ENCODE peak calls at places on chromosomes 7 and 10, in five cellular contexts. M is left cardiac atrium, Q is HepG2, T is psoas muscle, Y is PC-3. F is an unnamed sample.

GRCh38 chr10:114507449-114507848 is 103.1 kb upstream of the AFAP1L2 start:
- ATAC-seq in M (peak; percentile 42), Q (no peak), T (peak; percentile 49), Y (peak; percentile 33), F (peak; percentile 96)

GRCh38 chr10:110556993-110557601 is 10.4 kb upstream of the SMC3 start:
- ATAC-seq in M (peak; percentile 46), Q (peak; percentile 63), T (peak; percentile 57), Y (peak; percentile 46), F (peak; percentile 57)

GRCh38 chr10:16779375-16779774 is 37.8 kb downstream of the RSU1 start:
- ATAC-seq in M (no peak), Q (no peak), T (no peak), Y (no peak), F (no peak)

GRCh38 chr7:106358103-106358663 is 73.4 kb upstream of the NAMPT start:
- ATAC-seq in M (peak; percentile 69), Q (no peak), T (no peak), Y (no peak), F (no peak)

GRCh38 chr7:24500599-24501451 is 72.4 kb upstream of the PALS2 start:
- ATAC-seq in M (no peak), Q (peak; percentile 73), T (no peak), Y (no peak), F (no peak)

GRCh38 chr10:70699659-70700174 is 27.4 kb downstream of the ADAMTS14 start:
- ATAC-seq in M (no peak), Q (peak; percentile 63), T (no peak), Y (peak; percentile 44), F (peak; percentile 86)

GRCh38 chr7:87380905-87381304 is 35.4 kb downstream of the CROT start:
- ATAC-seq in M (no peak), Q (no peak), T (no peak), Y (no peak), F (no peak)

GRCh38 chr10:100148353-100149211 is 37.2 kb downstream of the ERLIN1 start:
- ATAC-seq in M (peak; percentile 49), Q (peak; percentile 29), T (peak; percentile 68), Y (peak; percentile 88), F (peak; percentile 97)

GRCh38 chr7:64037095-64037494 is 8.1 kb upstream of the ZNF727 start:
- ATAC-seq in M (peak; percentile 18), Q (no peak), T (no peak), Y (no peak), F (no peak)

GRCh38 chr7:27200761-27201230 is 905 bp upstream of the HOXA13 start:
- ATAC-seq in M (no peak), Q (peak; percentile 29), T (no peak), Y (peak; percentile 6), F (peak; percentile 13)

GRCh38 chr7:106462365-106462859 is 177.6 kb upstream of the NAMPT start:
- ATAC-seq in M (peak; percentile 57), Q (no peak), T (no peak), Y (peak; percentile 59), F (peak; percentile 38)

GRCh38 chr7:20064974-20065862 is 152.0 kb downstream of the MACC1 start:
- ATAC-seq in M (no peak), Q (no peak), T (no peak), Y (no peak), F (no peak)

GRCh38 chr10:126252884-126253612 is 135.2 kb downstream of the ADAM12 start:
- ATAC-seq in M (peak; percentile 90), Q (no peak), T (peak; percentile 19), Y (peak; percentile 93), F (no peak)

GRCh38 chr10:68211635-68212034 is 20.3 kb downstream of the ATOH7 start:
- ATAC-seq in M (no peak), Q (no peak), T (no peak), Y (peak; percentile 6), F (no peak)

GRCh38 chr10:46096909-46097575 is 51.0 kb upstream of the MSMB start:
- ATAC-seq in M (no peak), Q (peak; percentile 88), T (no peak), Y (no peak), F (no peak)

GRCh38 chr7:119957335-119957734 is 315.6 kb upstream of the KCND2 start:
- ATAC-seq in M (no peak), Q (no peak), T (no peak), Y (no peak), F (no peak)

GRCh38 chr7:94336009-94336408 is 58.7 kb upstream of the COL1A2 start:
- ATAC-seq in M (no peak), Q (no peak), T (no peak), Y (no peak), F (no peak)

GRCh38 chr10:381805-382204 is 246.6 kb downstream of the ZMYND11 start:
- ATAC-seq in M (no peak), Q (no peak), T (no peak), Y (no peak), F (no peak)

GRCh38 chr7:96224682-96225081 is 97.2 kb downstream of the SLC25A13 start:
- ATAC-seq in M (no peak), Q (peak; percentile 90), T (no peak), Y (no peak), F (peak; percentile 39)

GRCh38 chr7:22201182-22201880 is 155.6 kb downstream of the RAPGEF5 start:
- ATAC-seq in M (no peak), Q (no peak), T (no peak), Y (no peak), F (no peak)

GRCh38 chr10:15789793-15790525 is 70.2 kb upstream of the ITGA8 start:
- ATAC-seq in M (peak; percentile 51), Q (no peak), T (no peak), Y (no peak), F (no peak)

GRCh38 chr10:23643396-23643795 is 204.5 kb downstream of the OTUD1 start:
- ATAC-seq in M (peak; percentile 78), Q (no peak), T (no peak), Y (no peak), F (peak; percentile 29)

GRCh38 chr10:16967866-16968721 is 150.9 kb upstream of the RSU1 start:
- ATAC-seq in M (peak; percentile 84), Q (peak; percentile 54), T (peak; percentile 41), Y (peak; percentile 46), F (no peak)

GRCh38 chr10:76626406-76626805 is 1011.2 kb downstream of the KCNMA1 start:
- ATAC-seq in M (peak; percentile 72), Q (no peak), T (no peak), Y (no peak), F (no peak)

GRCh38 chr10:29104661-29105369 is 184.1 kb upstream of the LYZL1 start:
- ATAC-seq in M (peak; percentile 18), Q (no peak), T (no peak), Y (peak; percentile 71), F (no peak)

GRCh38 chr7:44463169-44463808 is 27.2 kb downstream of the NUDCD3 start:
- ATAC-seq in M (no peak), Q (no peak), T (no peak), Y (no peak), F (no peak)

F was measured in esophagus mucosa.